ENCODE peak calls at places on chromosomes 3 and 15, in nine cellular contexts. M, J, E, I, Y, P, Z, Q and U are unnamed samples.

GRCh38 chr3:49727154-49727923 is 3.6 kb upstream of the GMPPB start:
- DNase-seq in M (no peak), J (no peak), E (no peak), I (no peak), Y (peak; percentile 87), P (no peak), Z (no peak), Q (no peak), U (no peak)

GRCh38 chr3:69474186-69474585 is 88.3 kb upstream of the FRMD4B start:
- DNase-seq in M (no peak), J (no peak), E (no peak), I (no peak), Y (no peak), P (no peak), Z (no peak), Q (no peak), U (no peak)

GRCh38 chr3:142896201-142896755 is 7.4 kb upstream of the PCOLCE2 start:
- DNase-seq in M (peak; percentile 7), J (peak; percentile 32), E (no peak), I (peak; percentile 63), Y (no peak), P (no peak), Z (peak; percentile 27), Q (peak; percentile 57), U (peak; percentile 69)

GRCh38 chr3:98746882-98747281 is 16.3 kb upstream of the ST3GAL6 start:
- DNase-seq in M (no peak), J (peak; percentile 27), E (no peak), I (no peak), Y (no peak), P (no peak), Z (no peak), Q (no peak), U (no peak)

GRCh38 chr3:31945738-31946052 is 35.4 kb downstream of the OSBPL10 start:
- DNase-seq in M (no peak), J (no peak), E (no peak), I (no peak), Y (no peak), P (no peak), Z (no peak), Q (peak; percentile 73), U (no peak)

GRCh38 chr3:105367406-105368213 is 901 bp downstream of the ALCAM start:
- DNase-seq in M (peak; percentile 64), J (peak; percentile 73), E (peak; percentile 84), I (peak; percentile 82), Y (peak; percentile 66), P (peak; percentile 39), Z (peak; percentile 97), Q (peak; percentile 70), U (peak; percentile 76)

GRCh38 chr3:182682263-182683229 is 110.8 kb upstream of the ATP11B start:
- DNase-seq in M (peak; percentile 59), J (peak; percentile 43), E (peak; percentile 78), I (no peak), Y (peak; percentile 76), P (peak; percentile 80), Z (peak; percentile 63), Q (peak; percentile 10), U (no peak)

GRCh38 chr3:194245975-194246561 is 105.1 kb downstream of the CPN2 start:
- DNase-seq in M (no peak), J (peak; percentile 25), E (no peak), I (no peak), Y (no peak), P (peak; percentile 16), Z (peak; percentile 75), Q (no peak), U (no peak)

GRCh38 chr15:76078285-76078863 is 18.6 kb downstream of the TMEM266 start:
- DNase-seq in M (no peak), J (no peak), E (no peak), I (no peak), Y (no peak), P (no peak), Z (peak; percentile 44), Q (no peak), U (no peak)

GRCh38 chr3:183275418-183275817 is 22.4 kb downstream of the B3GNT5 start:
- DNase-seq in M (peak; percentile 48), J (peak; percentile 89), E (no peak), I (peak; percentile 77), Y (peak; percentile 28), P (no peak), Z (peak; percentile 69), Q (peak; percentile 80), U (no peak)

GRCh38 chr3:28476194-28476593 is 127.6 kb upstream of the AZI2 start:
- DNase-seq in M (peak; percentile 54), J (peak; percentile 77), E (no peak), I (peak; percentile 54), Y (peak; percentile 43), P (no peak), Z (peak; percentile 51), Q (peak; percentile 57), U (peak; percentile 29)

GRCh38 chr3:34346656-34347055 is 548.2 kb downstream of the PDCD6IP start:
- DNase-seq in M (no peak), J (no peak), E (no peak), I (no peak), Y (no peak), P (no peak), Z (no peak), Q (no peak), U (no peak)

GRCh38 chr15:51816615-51817014 is 12.8 kb upstream of the TMOD3 start:
- DNase-seq in M (no peak), J (no peak), E (no peak), I (no peak), Y (no peak), P (no peak), Z (no peak), Q (no peak), U (no peak)

GRCh38 chr3:189305412-189305811 is 133.6 kb downstream of the TPRG1 start:
- DNase-seq in M (no peak), J (no peak), E (no peak), I (peak; percentile 35), Y (no peak), P (no peak), Z (no peak), Q (no peak), U (no peak)

GRCh38 chr3:194046995-194047681 is 88.8 kb upstream of the HES1 start:
- DNase-seq in M (no peak), J (no peak), E (peak; percentile 78), I (no peak), Y (peak; percentile 77), P (no peak), Z (peak; percentile 80), Q (no peak), U (no peak)

GRCh38 chr3:177041021-177041729 is 156.1 kb downstream of the TBL1XR1 start:
- DNase-seq in M (no peak), J (peak; percentile 93), E (no peak), I (peak; percentile 86), Y (no peak), P (no peak), Z (no peak), Q (peak; percentile 25), U (no peak)

GRCh38 chr3:16012086-16012485 is 162.4 kb upstream of the GALNT15 start:
- DNase-seq in M (no peak), J (no peak), E (no peak), I (no peak), Y (no peak), P (no peak), Z (no peak), Q (peak; percentile 88), U (peak; percentile 50)

GRCh38 chr15:50150349-50150748 is 31.3 kb upstream of the ATP8B4 start:
- DNase-seq in M (no peak), J (no peak), E (no peak), I (no peak), Y (no peak), P (no peak), Z (no peak), Q (no peak), U (no peak)

GRCh38 chr15:50149090-50149489 is 30.1 kb upstream of the ATP8B4 start:
- DNase-seq in M (no peak), J (no peak), E (no peak), I (no peak), Y (no peak), P (no peak), Z (no peak), Q (no peak), U (peak; percentile 41)

GRCh38 chr15:50146661-50147060 is 27.6 kb upstream of the ATP8B4 start:
- DNase-seq in M (peak; percentile 19), J (no peak), E (no peak), I (no peak), Y (no peak), P (no peak), Z (peak; percentile 49), Q (no peak), U (no peak)

GRCh38 chr15:50150851-50151250 is 31.1 kb upstream of the SLC27A2 start:
- DNase-seq in M (no peak), J (no peak), E (no peak), I (no peak), Y (no peak), P (no peak), Z (no peak), Q (no peak), U (peak; percentile 19)

GRCh38 chr15:50148362-50148963 is 29.4 kb upstream of the ATP8B4 start:
- DNase-seq in M (peak; percentile 92), J (peak; percentile 83), E (peak; percentile 32), I (peak; percentile 80), Y (peak; percentile 17), P (peak; percentile 54), Z (peak; percentile 50), Q (peak; percentile 79), U (no peak)
- TF ChIP-seq CTCF in M (peak; percentile 79), J (peak; percentile 63), E (peak; percentile 35), I (peak; percentile 67), Y (peak; percentile 46), P (peak; percentile 40), Z (no peak), Q (peak; percentile 68), U (peak; percentile 92)

DNA sequence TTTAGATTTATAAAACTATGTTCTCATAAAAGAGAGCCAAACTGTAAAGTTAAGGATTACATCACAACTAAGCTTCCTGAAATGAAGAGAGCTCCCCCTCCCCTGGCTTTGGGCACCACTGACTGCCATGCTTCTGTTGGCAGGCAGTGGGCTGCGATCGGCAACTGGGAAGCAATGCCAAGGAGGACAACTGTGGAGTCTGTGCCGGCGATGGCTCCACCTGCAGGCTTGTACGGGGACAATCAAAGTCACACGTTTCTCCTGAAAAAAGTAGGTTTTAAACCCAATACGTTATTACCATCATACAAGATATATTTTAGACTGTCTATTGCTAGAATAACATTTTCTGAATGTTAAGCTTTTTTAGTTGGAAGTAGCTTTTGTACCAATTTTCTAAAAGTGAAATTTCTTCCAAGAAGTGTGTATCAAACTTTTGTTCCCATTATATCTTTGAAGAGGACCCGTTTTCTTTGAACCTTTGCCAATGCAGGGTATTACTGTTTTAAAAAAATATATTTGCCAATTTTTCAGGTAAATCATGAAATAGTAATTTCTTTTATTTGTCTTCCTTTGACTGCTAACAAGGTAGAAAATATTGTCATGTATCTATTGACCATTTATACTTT is 184.1 kb downstream of the ADAMTSL3 start:
- DNase-seq in M (peak; percentile 76), J (peak; percentile 43), E (no peak), I (peak; percentile 49), Y (peak; percentile 3), P (peak; percentile 56), Z (peak; percentile 46), Q (peak; percentile 14), U (peak; percentile 19)
- TF ChIP-seq CTCF in M (peak; percentile 76), J (peak; percentile 48), E (no peak), I (peak; percentile 27), Y (peak; percentile 72), P (peak; percentile 30), Z (peak; percentile 69), Q (peak; percentile 33), U (peak; percentile 68)

GRCh38 chr3:196517142-196517808 is 2.1 kb upstream of the SMCO1 start:
- DNase-seq in M (no peak), J (no peak), E (no peak), I (no peak), Y (no peak), P (no peak), Z (no peak), Q (no peak), U (no peak)
- TF ChIP-seq CTCF in M (no peak), J (no peak), E (no peak), I (no peak), Y (no peak), P (no peak), Z (no peak), Q (no peak), U (no peak)

GRCh38 chr3:134611516-134611915 is 39.3 kb downstream of the KY start:
- DNase-seq in M (no peak), J (no peak), E (peak; percentile 4), I (no peak), Y (no peak), P (no peak), Z (no peak), Q (no peak), U (no peak)
- TF ChIP-seq CTCF in M (no peak), J (no peak), E (no peak), I (no peak), Y (no peak), P (no peak), Z (no peak), Q (no peak), U (no peak)